ENCODE peak calls at places on chromosomes 4 and X, in five cellular contexts. Q, C, M, F and B are unnamed samples.

GRCh38 chrX:31006027-31006426 is 65.8 kb downstream of the FTHL17 start:
- ATAC-seq in M (no peak), C (no peak), F (no peak), Q (no peak), B (no peak)

GRCh38 chr4:55312491-55313101 is 33.4 kb upstream of the SRD5A3 start:
- ATAC-seq in F (peak; percentile 84), M (peak; percentile 91), Q (peak; percentile 91), C (peak; percentile 94), B (peak; percentile 87)

GRCh38 chr4:140308366-140309123 is 64.9 kb upstream of the SCOC start:
- ATAC-seq in Q (peak; percentile 89), F (peak; percentile 35), M (no peak), C (no peak), B (peak; percentile 90)

GRCh38 chrX:107374116-107374515 is 75.3 kb upstream of the FRMPD3 start:
- ATAC-seq in F (no peak), C (no peak), Q (no peak), M (no peak), B (no peak)

GRCh38 chrX:34275710-34276109 is 143.6 kb upstream of the FAM47A start:
- ATAC-seq in C (no peak), F (no peak), M (no peak), Q (no peak), B (no peak)

GRCh38 chr4:177673980-177674504 is 231.8 kb upstream of the AGA start:
- ATAC-seq in M (no peak), F (no peak), C (no peak), Q (no peak), B (no peak)

GRCh38 chrX:136858007-136858756 is 22.3 kb downstream of the RBMX start:
- ATAC-seq in C (no peak), Q (no peak), M (no peak), F (no peak), B (no peak)

GRCh38 chrX:63680423-63680822 is 104.6 kb downstream of the ARHGEF9 start:
- ATAC-seq in Q (no peak), C (no peak), M (no peak), F (no peak), B (no peak)

GRCh38 chr4:156805696-156806095 is 165.9 kb downstream of the PDGFC start:
- ATAC-seq in Q (no peak), M (no peak), C (no peak), F (no peak), B (no peak)

GRCh38 chrX:20352504-20352903 is 85.8 kb upstream of the RPS6KA3 start:
- ATAC-seq in F (peak; percentile 42), M (no peak), Q (no peak), C (no peak), B (no peak)

GRCh38 chrX:112851806-112852205 is 11.2 kb upstream of the AMOT start:
- ATAC-seq in C (no peak), F (peak; percentile 79), Q (peak; percentile 58), M (no peak), B (no peak)

GRCh38 chr4:48944252-48944651 is 37.7 kb upstream of the OCIAD2 start:
- ATAC-seq in F (no peak), C (peak; percentile 28), M (no peak), Q (no peak), B (no peak)

GRCh38 chr4:40699648-40700047 is 50.1 kb upstream of the NSUN7 start:
- ATAC-seq in Q (no peak), M (no peak), F (peak; percentile 21), C (no peak), B (no peak)

GRCh38 chrX:27808226-27808625 is 436 bp downstream of the MAGEB10 start:
- ATAC-seq in F (no peak), C (no peak), M (no peak), Q (no peak), B (no peak)

GRCh38 chr4:40197879-40198689 is 1.3 kb downstream of the RHOH start:
- ATAC-seq in M (no peak), C (peak; percentile 70), F (peak; percentile 13), Q (no peak), B (no peak)

GRCh38 chrX:13131511-13132137 is 87.2 kb upstream of the FAM9C start:
- ATAC-seq in Q (peak; percentile 26), F (peak; percentile 52), M (peak; percentile 57), C (no peak), B (no peak)

GRCh38 chrX:13899607-13900006 is 82.7 kb upstream of the GPM6B start:
- ATAC-seq in M (no peak), Q (no peak), C (no peak), F (no peak), B (peak; percentile 94)

GRCh38 chrX:45258741-45259402 is 58.2 kb upstream of the DIPK2B start:
- ATAC-seq in F (no peak), C (no peak), Q (no peak), M (no peak), B (no peak)

GRCh38 chrX:16842684-16843083 is 27.5 kb downstream of the RBBP7 start:
- ATAC-seq in C (no peak), Q (no peak), F (no peak), M (no peak), B (no peak)

GRCh38 chr4:122764808-122765189 is 32.3 kb downstream of the BBS12 start:
- ATAC-seq in Q (peak; percentile 74), F (peak; percentile 64), C (peak; percentile 22), M (no peak), B (no peak)

GRCh38 chr4:3291411-3291968 is 1.3 kb upstream of the RGS12 start:
- ATAC-seq in C (no peak), Q (no peak), M (peak; percentile 6), F (no peak), B (no peak)

GRCh38 chr4:161822174-161822573 is 341.6 kb downstream of the FSTL5 start:
- ATAC-seq in F (no peak), C (no peak), Q (no peak), M (no peak), B (no peak)

GRCh38 chr4:100977274-100977673 is 370.1 kb downstream of the PPP3CA start:
- ATAC-seq in M (no peak), C (no peak), Q (no peak), F (no peak), B (no peak)

GRCh38 chr4:38785901-38786402 is 3.2 kb upstream of the TLR10 start:
- ATAC-seq in Q (peak; percentile 85), C (peak; percentile 61), M (no peak), F (peak; percentile 19), B (peak; percentile 60)

GRCh38 chr4:121150003-121150402 is 14.1 kb downstream of the TNIP3 start:
- ATAC-seq in C (no peak), Q (no peak), M (no peak), F (no peak), B (no peak)

GRCh38 chr4:38769441-38770210 is 13.2 kb downstream of the TLR10 start:
- ATAC-seq in C (no peak), M (no peak), F (peak; percentile 83), Q (no peak), B (peak; percentile 29)

GRCh38 chr4:74524985-74525384 is 80.0 kb downstream of the AREG start:
- ATAC-seq in F (no peak), Q (no peak), C (no peak), M (no peak), B (no peak)

GRCh38 chrX:106999002-106999975 is 723 bp downstream of the MORC4 start:
- ATAC-seq in M (peak; percentile 82), Q (peak; percentile 77), C (peak; percentile 63), F (peak; percentile 73), B (peak; percentile 64)

GRCh38 chr4:149549911-149550310 is 265.7 kb downstream of the IQCM start:
- ATAC-seq in F (no peak), C (no peak), M (no peak), Q (no peak), B (no peak)

GRCh38 chrX:153560000-153560399 is 38.9 kb downstream of the CCNQ start:
- ATAC-seq in C (no peak), Q (no peak), F (no peak), M (no peak), B (no peak)

GRCh38 chr4:15965325-15965724 is 2.4 kb upstream of the FGFBP2 start:
- ATAC-seq in Q (no peak), C (no peak), M (no peak), F (no peak), B (no peak)

GRCh38 chr4:15964159-15964558 is 1.2 kb upstream of the FGFBP2 start:
- ATAC-seq in F (peak; percentile 28), M (peak; percentile 57), Q (no peak), C (peak; percentile 39), B (no peak)

GRCh38 chr4:15963001-15963451 is at the start of gene FGFBP2:
- ATAC-seq in F (peak; percentile 89), M (peak; percentile 95), Q (peak; percentile 41), C (peak; percentile 78), B (peak; percentile 30)

GRCh38 chr4:15963568-15963967 is 593 bp upstream of the FGFBP2 start:
- ATAC-seq in C (no peak), F (peak; percentile 91), M (peak; percentile 21), Q (peak; percentile 46), B (no peak)

GRCh38 chr4:15961778-15962510 is 1.0 kb downstream of the FGFBP2 start:
- ATAC-seq in F (no peak), M (no peak), C (no peak), Q (peak; percentile 49), B (no peak)
- H3K4me3 ChIP-seq in F (no peak overlapping the region), M (no peak overlapping the region), C (no peak overlapping the region), Q (no peak overlapping the region), B (no peak overlapping the region)

DNA sequence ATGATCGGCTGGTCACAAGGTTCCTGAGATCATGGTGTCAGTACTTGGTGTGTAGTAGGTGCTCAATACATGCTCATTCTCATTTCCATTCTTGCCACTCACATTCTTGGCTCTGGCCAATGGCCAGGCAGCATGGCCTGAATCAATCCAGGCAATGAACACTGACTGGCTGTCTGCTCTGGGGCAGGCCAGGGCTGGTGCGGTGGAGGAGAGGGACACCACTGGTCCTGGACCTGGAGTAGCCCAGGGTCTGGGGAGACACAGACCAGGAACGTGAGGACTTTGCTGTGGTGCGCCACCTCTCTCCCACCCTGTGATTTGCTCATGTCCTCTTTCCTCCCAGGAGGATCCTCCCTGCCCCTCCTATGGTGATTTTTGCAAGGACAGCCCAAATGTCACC is 119.4 kb downstream of the PSAPL1 start:
- ATAC-seq in M (no peak), C (no peak), Q (no peak), F (no peak), B (no peak)
- TF ChIP-seq EP300 in M (no peak), C (no peak), Q (no peak), F (no peak), B (no peak)

DNA sequence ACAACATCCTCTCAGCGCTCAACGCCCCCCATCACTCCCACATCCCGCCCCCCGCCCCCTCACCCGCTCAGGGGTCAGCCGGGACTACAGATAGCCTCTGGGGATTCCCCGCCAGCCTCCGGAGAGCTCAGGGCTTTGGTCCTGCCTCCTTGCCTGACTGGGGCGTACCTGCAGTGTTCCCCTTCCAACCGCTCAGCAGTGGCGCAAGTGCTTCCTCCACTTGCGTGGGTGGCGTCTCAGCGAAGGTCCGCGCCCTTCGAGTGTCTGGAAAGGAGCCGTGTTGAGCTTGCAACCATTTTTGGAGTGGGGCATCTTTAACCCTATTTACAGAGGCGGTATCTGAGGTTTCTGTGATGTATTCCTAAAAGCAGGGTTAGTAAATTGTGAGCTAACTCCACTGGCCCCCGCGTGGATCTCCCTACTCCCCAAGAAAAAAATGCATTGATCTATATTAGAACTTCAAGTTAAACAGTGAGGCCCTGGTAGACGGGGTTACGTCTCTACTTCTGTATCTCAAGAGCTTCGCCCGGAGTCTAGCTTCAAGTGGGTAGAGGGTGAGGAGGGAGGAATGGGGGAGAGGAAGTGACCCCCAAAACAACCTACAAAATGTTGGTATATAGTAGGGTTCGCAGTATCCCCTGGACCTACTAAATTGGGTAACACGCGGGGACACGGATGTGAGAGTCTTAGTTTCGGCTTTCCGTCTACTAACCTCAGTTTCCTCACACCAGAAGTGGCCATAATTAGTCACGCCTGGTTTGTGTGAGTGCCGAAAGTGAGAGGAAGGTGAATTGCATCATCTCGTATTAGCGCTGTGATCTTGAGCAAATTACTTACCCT is 16.1 kb downstream of the NKX3-2 start:
- ATAC-seq in C (peak; percentile 21), F (peak; percentile 87), M (no peak), Q (peak; percentile 59), B (no peak)
- H3K27me3 ChIP-seq in C (peaks cover 4% of the 10 kb centered on the region), F (peaks cover 7% of the 10 kb centered on the region), M (peaks cover 80% of the 10 kb centered on the region), Q (peaks cover 90% of the 10 kb centered on the region), B (peaks cover 100% of the 10 kb centered on the region)

GRCh38 chrX:116436358-116436816 is at the start of gene SLC6A14:
- ATAC-seq in M (peak; percentile 99), Q (peak; percentile 31), C (no peak), F (no peak), B (no peak)
- H3K4me3 ChIP-seq in M (peak within 1 kb of the TSS; percentile 67), Q (no peak within 1 kb of the TSS), C (no peak within 1 kb of the TSS), F (no peak within 1 kb of the TSS), B (no peak within 1 kb of the TSS)